ENCODE peak calls at places on chromosome 18, in four cellular contexts. P, Z, K and G are unnamed samples.

GRCh38 chr18:75362435-75362834 is 65.1 kb downstream of the SMIM21 start:
- DNase-seq in K (no peak), P (no peak), Z (no peak), G (no peak)

GRCh38 chr18:26981373-26982082 is 116.0 kb upstream of the AQP4 start:
- DNase-seq in K (no peak), P (no peak), Z (no peak), G (no peak)

GRCh38 chr18:32707586-32707985 is 65.2 kb downstream of the KLHL14 start:
- DNase-seq in P (no peak), K (peak; percentile 7), Z (no peak), G (no peak)

GRCh38 chr18:74562080-74562725 is 27.9 kb downstream of the CNDP1 start:
- DNase-seq in P (no peak), K (no peak), Z (no peak), G (no peak)

GRCh38 chr18:30444544-30444943 is 598.0 kb downstream of the DSC3 start:
- DNase-seq in P (no peak), Z (no peak), K (no peak), G (no peak)

GRCh38 chr18:30094556-30094955 is 948.0 kb downstream of the DSC3 start:
- DNase-seq in Z (no peak), P (no peak), K (peak; percentile 25), G (no peak)

GRCh38 chr18:61910101-61910500 is 17.3 kb upstream of the RNF152 start:
- DNase-seq in K (no peak), P (no peak), Z (no peak), G (no peak)

GRCh38 chr18:24500766-24501165 is 40.3 kb downstream of the HRH4 start:
- DNase-seq in P (no peak), K (peak; percentile 17), Z (no peak), G (no peak)

GRCh38 chr18:68177807-68178702 is 536.9 kb downstream of the TMX3 start:
- DNase-seq in Z (no peak), K (peak; percentile 95), P (no peak), G (no peak)

GRCh38 chr18:53567935-53568574 is 656.4 kb downstream of the MBD2 start:
- DNase-seq in K (peak; percentile 40), Z (peak; percentile 12), P (peak; percentile 8), G (peak; percentile 41)

GRCh38 chr18:23935804-23936203 is 78.8 kb upstream of the TTC39C start:
- DNase-seq in Z (no peak), P (no peak), K (no peak), G (no peak)

GRCh38 chr18:24657461-24657860 is 197.0 kb downstream of the HRH4 start:
- DNase-seq in P (no peak), Z (no peak), K (no peak), G (no peak)

GRCh38 chr18:8224576-8224975 is 384.7 kb upstream of the RAB12 start:
- DNase-seq in Z (no peak), K (no peak), P (no peak), G (no peak)

GRCh38 chr18:45122510-45122909 is 441.8 kb downstream of the SETBP1 start:
- DNase-seq in P (no peak), K (peak; percentile 53), Z (no peak), G (no peak)

GRCh38 chr18:5912491-5912890 is 17.2 kb upstream of the TMEM200C start:
- DNase-seq in P (no peak), K (no peak), Z (no peak), G (no peak)

GRCh38 chr18:49645836-49646235 is 84.0 kb downstream of the LIPG start:
- DNase-seq in K (peak; percentile 90), P (no peak), Z (no peak), G (no peak)

GRCh38 chr18:33051397-33051796 is 278.6 kb upstream of the KLHL14 start:
- DNase-seq in P (no peak), Z (no peak), K (peak; percentile 9), G (peak; percentile 32)

GRCh38 chr18:74526478-74526877 is 7.8 kb upstream of the CNDP1 start:
- DNase-seq in P (no peak), Z (no peak), K (no peak), G (no peak)

GRCh38 chr18:39184176-39184575 is 1618.6 kb upstream of the CELF4 start:
- DNase-seq in Z (no peak), K (no peak), P (no peak), G (no peak)